ENCODE peak calls at places on chromosomes 1 and 21, in four cellular contexts. J is CD8-positive, alpha-beta T cell; S is tibial artery; N is HTR-8/SVneo. I is an unnamed sample.

GRCh38 chr1:201147396-201148015 is 6.8 kb downstream of the TMEM9 start:
- DNase-seq in J (no peak), S (peak; percentile 32), N (no peak), I (no peak)

GRCh38 chr1:8343464-8344001 is 25.6 kb downstream of the SLC45A1 start:
- DNase-seq in J (no peak), S (peak; percentile 98), N (peak; percentile 66), I (peak; percentile 96)

GRCh38 chr1:23118407-23118806 is 50.2 kb downstream of the LUZP1 start:
- DNase-seq in J (no peak), S (no peak), N (no peak), I (no peak)

GRCh38 chr1:170010443-170010842 is 64.1 kb downstream of the KIFAP3 start:
- DNase-seq in J (peak; percentile 11), S (no peak), N (no peak), I (peak; percentile 62)

GRCh38 chr1:229108598-229109201 is 162.2 kb upstream of the RAB4A start:
- DNase-seq in J (no peak), S (peak; percentile 81), N (no peak), I (no peak)

GRCh38 chr21:15014220-15014619 is 50.6 kb downstream of the NRIP1 start:
- DNase-seq in J (no peak), S (no peak), N (no peak), I (no peak)

GRCh38 chr1:94095112-94095637 is 25.8 kb downstream of the ABCA4 start:
- DNase-seq in J (no peak), S (peak; percentile 90), N (no peak), I (peak; percentile 83)

GRCh38 chr1:20847619-20848080 is 60.5 kb upstream of the HP1BP3 start:
- DNase-seq in J (no peak), S (no peak), N (no peak), I (peak; percentile 18)

GRCh38 chr1:66231162-66232077 is 302.5 kb upstream of the SGIP1 start:
- DNase-seq in J (no peak), S (no peak), N (no peak), I (peak; percentile 9)

I was measured in fibroblast of gingiva.